ENCODE peak calls at places on chromosomes 1 and 21, in five cellular contexts. One of them, this sample, is unnamed.

GRCh38 chr1:58898739-58899580 is 115.1 kb upstream of the JUN start:
- DNase-seq in mesenchymal stem cell: peak; percentile 58
- DNase-seq in H1: no peak
- DNase-seq in IMR-90: peak; percentile 35
- DNase-seq in H9: no peak
- DNase-seq in this sample: no peak

GRCh38 chr21:27134513-27134912 is 167.6 kb upstream of the ADAMTS5 start:
- DNase-seq in H9: no peak
- DNase-seq in H1: no peak
- DNase-seq in mesenchymal stem cell: peak; percentile 4
- DNase-seq in IMR-90: peak; percentile 19
- DNase-seq in this sample: no peak

GRCh38 chr1:29641921-29642320 is 405.6 kb downstream of the PTPRU start:
- DNase-seq in IMR-90: no peak
- DNase-seq in mesenchymal stem cell: no peak
- DNase-seq in H1: no peak
- DNase-seq in H9: peak; percentile 2
- DNase-seq in this sample: no peak

GRCh38 chr1:186648606-186649005 is 31.6 kb downstream of the PTGS2 start:
- DNase-seq in H9: no peak
- DNase-seq in IMR-90: no peak
- DNase-seq in mesenchymal stem cell: no peak
- DNase-seq in H1: no peak
- DNase-seq in this sample: no peak

GRCh38 chr1:153519242-153519641 is 16.5 kb downstream of the S100A6 start:
- DNase-seq in mesenchymal stem cell: no peak
- DNase-seq in H1: no peak
- DNase-seq in IMR-90: no peak
- DNase-seq in H9: no peak
- DNase-seq in this sample: no peak

GRCh38 chr1:212692774-212693644 is 6.6 kb downstream of the BATF3 start:
- DNase-seq in mesenchymal stem cell: no peak
- DNase-seq in IMR-90: peak; percentile 69
- DNase-seq in H1: no peak
- DNase-seq in H9: no peak
- DNase-seq in this sample: no peak

GRCh38 chr1:182698977-182699672 is 14.7 kb upstream of the RGS8 start:
- DNase-seq in IMR-90: no peak
- DNase-seq in H1: no peak
- DNase-seq in mesenchymal stem cell: no peak
- DNase-seq in H9: peak; percentile 33
- DNase-seq in this sample: no peak

GRCh38 chr21:22679207-22679606 is 1681.0 kb downstream of the NCAM2 start:
- DNase-seq in mesenchymal stem cell: no peak
- DNase-seq in IMR-90: no peak
- DNase-seq in H9: no peak
- DNase-seq in H1: no peak
- DNase-seq in this sample: no peak

GRCh38 chr21:45509566-45510465 is 32.4 kb downstream of the SLC19A1 start:
- DNase-seq in mesenchymal stem cell: no peak
- DNase-seq in H1: no peak
- DNase-seq in IMR-90: no peak
- DNase-seq in H9: peak; percentile 61
- DNase-seq in this sample: no peak

GRCh38 chr1:55635856-55636255 is 420.7 kb upstream of the USP24 start:
- DNase-seq in mesenchymal stem cell: no peak
- DNase-seq in IMR-90: peak; percentile 43
- DNase-seq in H9: no peak
- DNase-seq in H1: no peak
- DNase-seq in this sample: no peak

GRCh38 chr21:44947930-44948331 is 8.1 kb downstream of the SLX9 start:
- DNase-seq in H9: no peak
- DNase-seq in IMR-90: no peak
- DNase-seq in mesenchymal stem cell: no peak
- DNase-seq in H1: no peak
- DNase-seq in this sample: no peak

GRCh38 chr1:5926686-5927435 is 65.4 kb downstream of the NPHP4 start:
- DNase-seq in mesenchymal stem cell: no peak
- DNase-seq in H9: no peak
- DNase-seq in H1: peak; percentile 36
- DNase-seq in IMR-90: no peak
- DNase-seq in this sample: no peak

GRCh38 chr1:86419277-86419903 is 4.6 kb upstream of the CLCA2 start:
- DNase-seq in mesenchymal stem cell: peak; percentile 19
- DNase-seq in H1: no peak
- DNase-seq in IMR-90: no peak
- DNase-seq in H9: no peak
- DNase-seq in this sample: no peak

GRCh38 chr1:248873993-248874671 is 15.2 kb upstream of the ZNF692 start:
- DNase-seq in IMR-90: no peak
- DNase-seq in H9: peak; percentile 87
- DNase-seq in mesenchymal stem cell: no peak
- DNase-seq in H1: peak; percentile 91
- DNase-seq in this sample: no peak

GRCh38 chr1:153958961-153959260 is 499 bp upstream of the CRTC2 start:
- DNase-seq in H1: no peak
- DNase-seq in H9: no peak
- DNase-seq in IMR-90: no peak
- DNase-seq in mesenchymal stem cell: no peak
- DNase-seq in this sample: no peak

GRCh38 chr1:36369472-36369871 is 16.3 kb downstream of the STK40 start:
- DNase-seq in H1: no peak
- DNase-seq in H9: no peak
- DNase-seq in mesenchymal stem cell: no peak
- DNase-seq in IMR-90: no peak
- DNase-seq in this sample: no peak

GRCh38 chr1:74737360-74737759 is 4.4 kb downstream of the TYW3 start:
- DNase-seq in H9: no peak
- DNase-seq in mesenchymal stem cell: no peak
- DNase-seq in H1: no peak
- DNase-seq in IMR-90: no peak
- DNase-seq in this sample: no peak

GRCh38 chr1:17610713-17611112 is 71.2 kb downstream of the ARHGEF10L start:
- DNase-seq in H9: no peak
- DNase-seq in H1: no peak
- DNase-seq in mesenchymal stem cell: no peak
- DNase-seq in IMR-90: no peak
- DNase-seq in this sample: no peak

GRCh38 chr1:152053375-152053774 is 16.6 kb upstream of the S100A11 start:
- DNase-seq in IMR-90: no peak
- DNase-seq in mesenchymal stem cell: no peak
- DNase-seq in H1: no peak
- DNase-seq in H9: no peak
- DNase-seq in this sample: no peak

GRCh38 chr1:227447531-227447990 is 115.8 kb upstream of the ZNF678 start:
- DNase-seq in mesenchymal stem cell: peak; percentile 54
- DNase-seq in H1: peak; percentile 71
- DNase-seq in H9: peak; percentile 76
- DNase-seq in IMR-90: no peak
- DNase-seq in this sample: no peak

GRCh38 chr1:75430526-75430925 is 180.4 kb downstream of the SLC44A5 start:
- DNase-seq in IMR-90: no peak
- DNase-seq in H1: no peak
- DNase-seq in mesenchymal stem cell: no peak
- DNase-seq in H9: no peak
- DNase-seq in this sample: no peak

GRCh38 chr1:228093050-228093906 is 9.8 kb downstream of the C1orf35 start:
- DNase-seq in IMR-90: no peak
- DNase-seq in H9: peak; percentile 12
- DNase-seq in H1: no peak
- DNase-seq in mesenchymal stem cell: no peak
- DNase-seq in this sample: no peak

GRCh38 chr1:28416509-28417194 is 47.1 kb downstream of the PHACTR4 start:
- DNase-seq in H9: no peak
- DNase-seq in IMR-90: no peak
- DNase-seq in H1: no peak
- DNase-seq in mesenchymal stem cell: peak; percentile 62
- DNase-seq in this sample: no peak

GRCh38 chr1:92446990-92447681 is 39.6 kb downstream of the GFI1 start:
- DNase-seq in H9: peak; percentile 36
- DNase-seq in IMR-90: peak; percentile 35
- DNase-seq in H1: no peak
- DNase-seq in mesenchymal stem cell: peak; percentile 14
- DNase-seq in this sample: no peak

GRCh38 chr1:2416403-2416802 is 4.0 kb upstream of the PEX10 start:
- DNase-seq in H9: no peak
- DNase-seq in IMR-90: no peak
- DNase-seq in mesenchymal stem cell: no peak
- DNase-seq in H1: no peak
- DNase-seq in this sample: no peak

GRCh38 chr1:183281039-183281438 is 95.0 kb downstream of the LAMC2 start:
- DNase-seq in mesenchymal stem cell: peak; percentile 38
- DNase-seq in H9: no peak
- DNase-seq in H1: no peak
- DNase-seq in IMR-90: peak; percentile 49
- DNase-seq in this sample: no peak

GRCh38 chr1:47225430-47226100 is 6.5 kb downstream of the TAL1 start:
- DNase-seq in H1: no peak
- DNase-seq in H9: no peak
- DNase-seq in IMR-90: no peak
- DNase-seq in mesenchymal stem cell: no peak
- DNase-seq in this sample: no peak

GRCh38 chr1:247077234-247077633 is 1.4 kb downstream of the ZNF670 start:
- DNase-seq in mesenchymal stem cell: no peak
- DNase-seq in H9: no peak
- DNase-seq in H1: no peak
- DNase-seq in IMR-90: peak; percentile 22
- DNase-seq in this sample: no peak

GRCh38 chr1:11383553-11384169 is 95.3 kb upstream of the DISP3 start:
- DNase-seq in mesenchymal stem cell: no peak
- DNase-seq in IMR-90: no peak
- DNase-seq in H1: no peak
- DNase-seq in H9: no peak
- DNase-seq in this sample: no peak

GRCh38 chr1:224922404-224923164 is 6.9 kb upstream of the DNAH14 start:
- DNase-seq in H1: peak; percentile 54
- DNase-seq in mesenchymal stem cell: peak; percentile 54
- DNase-seq in H9: peak; percentile 61
- DNase-seq in IMR-90: peak; percentile 39
- DNase-seq in this sample: peak; percentile 33

GRCh38 chr1:38246955-38247952 is 200.7 kb upstream of the POU3F1 start:
- DNase-seq in IMR-90: peak; percentile 5
- DNase-seq in H9: no peak
- DNase-seq in H1: no peak
- DNase-seq in mesenchymal stem cell: peak; percentile 23
- DNase-seq in this sample: peak; percentile 42

GRCh38 chr21:15140321-15141019 is 75.7 kb upstream of the NRIP1 start:
- DNase-seq in H9: no peak
- DNase-seq in H1: no peak
- DNase-seq in mesenchymal stem cell: no peak
- DNase-seq in IMR-90: no peak
- DNase-seq in this sample: no peak

GRCh38 chr1:203584507-203584906 is 42.1 kb upstream of the ATP2B4 start:
- DNase-seq in H9: no peak
- DNase-seq in H1: no peak
- DNase-seq in mesenchymal stem cell: no peak
- DNase-seq in IMR-90: no peak
- DNase-seq in this sample: no peak
- H4K91ac ChIP-seq in H9: no peak overlapping the region
- H4K91ac ChIP-seq in H1: no peak overlapping the region
- H4K91ac ChIP-seq in mesenchymal stem cell: no peak overlapping the region
- H4K91ac ChIP-seq in IMR-90: peak overlapping the region; percentile 38
- H4K91ac ChIP-seq in this sample: no peak overlapping the region

GRCh38 chr1:198304431-198304830 is 147.6 kb downstream of the NEK7 start:
- DNase-seq in H9: no peak
- DNase-seq in IMR-90: no peak
- DNase-seq in mesenchymal stem cell: no peak
- DNase-seq in H1: no peak
- DNase-seq in this sample: no peak
- H2BK15ac ChIP-seq in H9: no peak overlapping the region
- H2BK15ac ChIP-seq in IMR-90: no peak overlapping the region
- H2BK15ac ChIP-seq in mesenchymal stem cell: no peak overlapping the region
- H2BK15ac ChIP-seq in H1: no peak overlapping the region
- H2BK15ac ChIP-seq in this sample: no peak overlapping the region

GRCh38 chr1:98400446-98400845 is 261.1 kb upstream of the SNX7 start:
- DNase-seq in H9: no peak
- DNase-seq in IMR-90: no peak
- DNase-seq in mesenchymal stem cell: no peak
- DNase-seq in H1: no peak
- DNase-seq in this sample: no peak
- H4K91ac ChIP-seq in H9: no peak overlapping the region
- H4K91ac ChIP-seq in IMR-90: no peak overlapping the region
- H4K91ac ChIP-seq in mesenchymal stem cell: no peak overlapping the region
- H4K91ac ChIP-seq in H1: no peak overlapping the region
- H4K91ac ChIP-seq in this sample: no peak overlapping the region

GRCh38 chr1:100622966-100623762 is 85.2 kb downstream of the GPR88 start:
- DNase-seq in H9: no peak
- DNase-seq in IMR-90: peak; percentile 93
- DNase-seq in mesenchymal stem cell: peak; percentile 80
- DNase-seq in H1: no peak
- DNase-seq in this sample: no peak
- H2BK15ac ChIP-seq in H9: no peak overlapping the region
- H2BK15ac ChIP-seq in IMR-90: peak overlapping the region; percentile 95
- H2BK15ac ChIP-seq in mesenchymal stem cell: no peak overlapping the region
- H2BK15ac ChIP-seq in H1: no peak overlapping the region
- H2BK15ac ChIP-seq in this sample: no peak overlapping the region

DNA sequence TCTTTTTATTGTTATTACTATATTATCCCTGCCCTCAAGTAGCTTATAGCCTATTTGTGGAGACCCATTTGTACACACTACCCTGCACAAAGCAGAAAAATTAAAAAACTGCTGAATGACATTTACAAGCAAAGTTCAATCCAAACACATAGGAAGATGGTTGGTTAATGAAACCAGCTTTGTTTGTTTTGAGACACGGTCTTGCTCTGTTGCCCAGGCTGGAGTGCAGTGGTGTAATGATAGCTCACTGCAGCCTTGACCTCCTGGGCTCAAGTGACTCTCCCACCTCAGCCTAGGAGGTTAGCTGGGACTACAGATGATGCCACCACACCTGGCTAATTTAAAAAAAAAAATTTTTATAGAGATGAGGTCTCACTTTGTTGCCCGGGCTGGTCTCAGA is 31.6 kb downstream of the TGFB2 start:
- DNase-seq in H9: no peak
- DNase-seq in H1: no peak
- DNase-seq in mesenchymal stem cell: no peak
- DNase-seq in IMR-90: no peak
- DNase-seq in this sample: no peak
- H4K91ac ChIP-seq in H9: no peak overlapping the region
- H4K91ac ChIP-seq in H1: no peak overlapping the region
- H4K91ac ChIP-seq in mesenchymal stem cell: no peak overlapping the region
- H4K91ac ChIP-seq in IMR-90: peak overlapping the region; percentile 7
- H4K91ac ChIP-seq in this sample: no peak overlapping the region

DNA sequence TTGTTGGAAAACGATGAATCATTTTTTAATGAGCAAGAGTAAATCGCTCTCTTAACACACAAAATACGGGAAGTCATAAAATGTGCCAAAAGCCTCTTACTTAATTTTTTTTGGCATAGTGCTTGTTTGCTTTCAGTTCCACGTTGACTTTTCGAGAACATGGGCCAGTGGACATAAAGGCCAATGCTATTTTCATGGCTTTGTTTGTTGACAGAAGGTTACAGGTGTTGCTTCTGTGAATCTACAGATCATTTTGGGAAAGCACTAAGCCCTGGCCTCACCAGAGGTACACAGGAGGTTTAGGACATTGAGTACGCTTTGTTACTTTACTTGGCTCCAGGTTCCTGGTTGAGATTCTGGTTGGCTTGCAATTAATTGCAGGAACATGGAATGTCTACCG is 199.4 kb upstream of the HMCN1 start:
- DNase-seq in mesenchymal stem cell: no peak
- DNase-seq in H9: no peak
- DNase-seq in H1: no peak
- DNase-seq in IMR-90: no peak
- DNase-seq in this sample: no peak
- H2BK15ac ChIP-seq in mesenchymal stem cell: no peak overlapping the region
- H2BK15ac ChIP-seq in H9: no peak overlapping the region
- H2BK15ac ChIP-seq in H1: peak overlapping the region; percentile 9
- H2BK15ac ChIP-seq in IMR-90: no peak overlapping the region
- H2BK15ac ChIP-seq in this sample: no peak overlapping the region